ENCODE peak calls at places on chromosomes 6 and 20, in six cellular contexts. One of them, this sample, is unnamed.

GRCh38 chr6:14228571-14228970 is 111.0 kb downstream of the CD83 start:
- DNase-seq in H1: no peak
- DNase-seq in GM12892: no peak
- DNase-seq in GM12878: no peak
- DNase-seq in HepG2: no peak
- DNase-seq in K562: no peak
- DNase-seq in this sample: no peak

GRCh38 chr6:154506108-154506507 is 4.4 kb downstream of the CNKSR3 start:
- DNase-seq in H1: no peak
- DNase-seq in GM12892: no peak
- DNase-seq in GM12878: no peak
- DNase-seq in HepG2: no peak
- DNase-seq in K562: no peak
- DNase-seq in this sample: no peak

GRCh38 chr6:43876602-43877001 is 106.6 kb downstream of the VEGFA start:
- DNase-seq in H1: no peak
- DNase-seq in GM12892: no peak
- DNase-seq in GM12878: no peak
- DNase-seq in HepG2: no peak
- DNase-seq in K562: no peak
- DNase-seq in this sample: no peak

GRCh38 chr6:53579338-53579737 is 34.4 kb upstream of the GCLC start:
- DNase-seq in H1: no peak
- DNase-seq in GM12892: no peak
- DNase-seq in GM12878: no peak
- DNase-seq in HepG2: no peak
- DNase-seq in K562: no peak
- DNase-seq in this sample: no peak

GRCh38 chr6:32220021-32220420 is 3.8 kb downstream of the NOTCH4 start:
- DNase-seq in H1: no peak
- DNase-seq in GM12892: no peak
- DNase-seq in GM12878: no peak
- DNase-seq in HepG2: no peak
- DNase-seq in K562: no peak
- DNase-seq in this sample: no peak

GRCh38 chr6:50714487-50715379 is 1.4 kb downstream of the TFAP2D start:
- DNase-seq in H1: peak; percentile 82
- DNase-seq in GM12892: no peak
- DNase-seq in GM12878: no peak
- DNase-seq in HepG2: no peak
- DNase-seq in K562: no peak
- DNase-seq in this sample: no peak

GRCh38 chr6:144159231-144159630 is 8.9 kb downstream of the STX11 start:
- DNase-seq in H1: no peak
- DNase-seq in GM12892: no peak
- DNase-seq in GM12878: no peak
- DNase-seq in HepG2: no peak
- DNase-seq in K562: no peak
- DNase-seq in this sample: no peak

GRCh38 chr6:83853968-83854501 is 875 bp downstream of the RIPPLY2 start:
- DNase-seq in H1: peak; percentile 75
- DNase-seq in GM12892: no peak
- DNase-seq in GM12878: no peak
- DNase-seq in HepG2: no peak
- DNase-seq in K562: no peak
- DNase-seq in this sample: no peak

GRCh38 chr6:144543006-144543871 is 258.1 kb downstream of the UTRN start:
- DNase-seq in H1: no peak
- DNase-seq in GM12892: no peak
- DNase-seq in GM12878: no peak
- DNase-seq in HepG2: no peak
- DNase-seq in K562: no peak
- DNase-seq in this sample: no peak

GRCh38 chr20:18989736-18990474 is 176.3 kb downstream of the SCP2D1 start:
- DNase-seq in H1: no peak
- DNase-seq in GM12892: no peak
- DNase-seq in GM12878: no peak
- DNase-seq in HepG2: no peak
- DNase-seq in K562: no peak
- DNase-seq in this sample: no peak

GRCh38 chr6:159416891-159417540 is 247.8 kb downstream of the FNDC1 start:
- DNase-seq in H1: no peak
- DNase-seq in GM12892: no peak
- DNase-seq in GM12878: no peak
- DNase-seq in HepG2: no peak
- DNase-seq in K562: no peak
- DNase-seq in this sample: no peak

GRCh38 chr6:53829698-53830221 is 35.0 kb downstream of the LRRC1 start:
- DNase-seq in H1: no peak
- DNase-seq in GM12892: no peak
- DNase-seq in GM12878: no peak
- DNase-seq in HepG2: peak; percentile 63
- DNase-seq in K562: no peak
- DNase-seq in this sample: no peak

GRCh38 chr20:6884114-6884513 is 116.6 kb downstream of the BMP2 start:
- DNase-seq in H1: no peak
- DNase-seq in GM12892: no peak
- DNase-seq in GM12878: no peak
- DNase-seq in HepG2: no peak
- DNase-seq in K562: no peak
- DNase-seq in this sample: no peak

GRCh38 chr6:164663634-164664033 is 645.8 kb downstream of the C6orf118 start:
- DNase-seq in H1: no peak
- DNase-seq in GM12892: no peak
- DNase-seq in GM12878: no peak
- DNase-seq in HepG2: no peak
- DNase-seq in K562: no peak
- DNase-seq in this sample: no peak

GRCh38 chr6:139081485-139081884 is 52.9 kb downstream of the ABRACL start:
- DNase-seq in H1: no peak
- DNase-seq in GM12892: no peak
- DNase-seq in GM12878: no peak
- DNase-seq in HepG2: no peak
- DNase-seq in K562: no peak
- DNase-seq in this sample: no peak

GRCh38 chr6:53765270-53765669 is 29.5 kb upstream of the LRRC1 start:
- DNase-seq in H1: no peak
- DNase-seq in GM12892: no peak
- DNase-seq in GM12878: no peak
- DNase-seq in HepG2: no peak
- DNase-seq in K562: no peak
- DNase-seq in this sample: no peak

GRCh38 chr6:83853178-83853967 is at the start of gene RIPPLY2:
- DNase-seq in H1: peak; percentile 79
- DNase-seq in GM12892: peak; percentile 7
- DNase-seq in GM12878: no peak
- DNase-seq in HepG2: no peak
- DNase-seq in K562: no peak
- DNase-seq in this sample: no peak

GRCh38 chr6:113148576-113148975 is 708.6 kb upstream of the MARCKS start:
- DNase-seq in H1: no peak
- DNase-seq in GM12892: no peak
- DNase-seq in GM12878: no peak
- DNase-seq in HepG2: no peak
- DNase-seq in K562: no peak
- DNase-seq in this sample: no peak
- TF ChIP-seq POLR2A in H1: no peak
- TF ChIP-seq POLR2A in GM12892: no peak
- TF ChIP-seq POLR2A in GM12878: no peak
- TF ChIP-seq POLR2A in HepG2: no peak
- TF ChIP-seq POLR2A in K562: no peak
- TF ChIP-seq POLR2A in this sample: no peak

GRCh38 chr20:57317789-57318371 is 11.7 kb upstream of the SPO11 start:
- DNase-seq in H1: no peak
- DNase-seq in GM12892: no peak
- DNase-seq in GM12878: no peak
- DNase-seq in HepG2: no peak
- DNase-seq in K562: no peak
- DNase-seq in this sample: no peak

GRCh38 chr20:57317316-57317788 is 12.3 kb upstream of the SPO11 start:
- DNase-seq in H1: no peak
- DNase-seq in GM12892: no peak
- DNase-seq in GM12878: no peak
- DNase-seq in HepG2: no peak
- DNase-seq in K562: no peak
- DNase-seq in this sample: no peak

GRCh38 chr20:57315964-57316480 is 13.6 kb upstream of the SPO11 start:
- DNase-seq in H1: no peak
- DNase-seq in GM12892: no peak
- DNase-seq in GM12878: no peak
- DNase-seq in HepG2: no peak
- DNase-seq in K562: no peak
- DNase-seq in this sample: no peak

GRCh38 chr20:57315083-57315963 is 14.3 kb upstream of the SPO11 start:
- DNase-seq in H1: no peak
- DNase-seq in GM12892: no peak
- DNase-seq in GM12878: no peak
- DNase-seq in HepG2: no peak
- DNase-seq in K562: no peak
- DNase-seq in this sample: no peak

GRCh38 chr20:57316795-57317201 is 12.8 kb upstream of the SPO11 start:
- DNase-seq in H1: no peak
- DNase-seq in GM12892: no peak
- DNase-seq in GM12878: no peak
- DNase-seq in HepG2: no peak
- DNase-seq in K562: no peak
- DNase-seq in this sample: no peak
- TF ChIP-seq TAF1 in H1: no peak
- TF ChIP-seq TAF1 in GM12892: no peak
- TF ChIP-seq TAF1 in GM12878: no peak
- TF ChIP-seq TAF1 in HepG2: no peak
- TF ChIP-seq TAF1 in K562: no peak
- TF ChIP-seq TAF1 in this sample: no peak

GRCh38 chr20:49285813-49286494 is 8.1 kb upstream of the ZNFX1 start:
- DNase-seq in H1: no peak
- DNase-seq in GM12892: no peak
- DNase-seq in GM12878: no peak
- DNase-seq in HepG2: no peak
- DNase-seq in K562: no peak
- DNase-seq in this sample: no peak
- TF ChIP-seq POLR2A in H1: peak; percentile 73
- TF ChIP-seq POLR2A in GM12892: peak; percentile 55
- TF ChIP-seq POLR2A in GM12878: peak; percentile 15
- TF ChIP-seq POLR2A in HepG2: peak; percentile 76
- TF ChIP-seq POLR2A in K562: peak; percentile 22
- TF ChIP-seq POLR2A in this sample: peak; percentile 57

GRCh38 chr6:108518714-108519576 is 41.8 kb upstream of the FOXO3 start:
- DNase-seq in H1: no peak
- DNase-seq in GM12892: no peak
- DNase-seq in GM12878: no peak
- DNase-seq in HepG2: peak; percentile 24
- DNase-seq in K562: no peak
- DNase-seq in this sample: no peak
- TF ChIP-seq TAF1 in H1: no peak
- TF ChIP-seq TAF1 in GM12892: no peak
- TF ChIP-seq TAF1 in GM12878: no peak
- TF ChIP-seq TAF1 in HepG2: no peak
- TF ChIP-seq TAF1 in K562: no peak
- TF ChIP-seq TAF1 in this sample: no peak

DNA sequence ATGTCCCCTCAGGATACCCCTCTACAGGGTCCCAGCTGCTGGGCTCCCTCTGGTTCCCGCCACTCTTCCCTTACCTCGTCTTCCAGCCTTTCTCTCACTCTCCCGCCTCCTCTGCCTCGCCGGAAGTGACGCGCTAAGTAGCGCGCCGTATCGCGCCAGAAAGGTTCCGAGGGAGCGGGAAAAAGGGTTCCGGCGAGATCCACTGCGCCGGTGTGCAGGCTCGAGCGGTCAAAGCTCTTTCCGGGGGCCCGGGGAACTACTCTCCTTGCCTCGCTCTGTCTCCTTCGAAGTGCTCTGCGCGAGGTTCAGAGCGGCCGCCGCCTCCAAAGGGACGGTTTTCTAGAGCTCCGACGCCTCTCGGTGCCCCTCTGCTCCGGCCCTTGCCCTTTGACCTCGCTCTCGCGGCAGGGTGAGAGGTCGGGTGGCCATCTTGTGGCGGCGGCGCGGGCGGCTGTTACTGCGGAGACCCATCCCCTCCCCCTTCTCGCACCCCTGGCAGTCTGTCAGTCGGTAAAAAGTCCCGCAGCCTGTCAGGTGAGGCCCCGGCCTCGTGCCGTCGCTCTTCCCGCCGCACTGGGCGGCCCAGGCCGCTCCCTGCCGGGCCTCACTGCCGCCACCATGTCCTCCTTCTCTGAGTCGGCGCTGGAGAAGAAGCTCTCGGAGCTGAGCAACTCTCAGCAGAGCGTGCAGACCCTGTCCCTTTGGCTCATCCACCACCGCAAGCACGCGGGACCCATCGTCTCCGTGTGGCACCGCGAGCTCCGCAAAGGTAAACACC is at the start of the genes RPRD1B and TTI1:
- DNase-seq in H1: peak; percentile 91
- DNase-seq in GM12892: peak; percentile 78
- DNase-seq in GM12878: peak; percentile 65
- DNase-seq in HepG2: peak; percentile 95
- DNase-seq in K562: peak; percentile 83
- DNase-seq in this sample: peak; percentile 83
- TF ChIP-seq POLR2A in H1: peak; percentile 97
- TF ChIP-seq POLR2A in GM12892: peak; percentile 85
- TF ChIP-seq POLR2A in GM12878: peak; percentile 87
- TF ChIP-seq POLR2A in HepG2: peak; percentile 96
- TF ChIP-seq POLR2A in K562: peak; percentile 89
- TF ChIP-seq POLR2A in this sample: peak; percentile 77

DNA sequence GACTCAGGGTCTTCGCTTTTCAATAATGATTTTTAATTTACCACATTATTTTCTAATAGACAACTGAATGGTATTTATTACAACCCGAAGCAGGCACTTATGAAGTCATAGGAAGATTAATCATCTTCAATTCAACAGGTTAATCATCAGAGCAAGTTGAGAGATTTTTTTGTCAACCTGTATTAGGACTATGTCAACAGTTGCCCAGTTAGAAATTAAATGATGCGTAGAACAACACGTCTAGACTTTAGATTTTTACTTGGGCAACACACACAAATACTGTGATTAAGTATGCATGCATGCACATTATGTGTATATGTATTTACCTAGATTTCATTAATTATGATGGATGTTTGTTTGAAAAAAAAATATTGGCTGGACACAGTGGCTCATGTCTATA is 4.3 kb downstream of the ILRUN start:
- DNase-seq in H1: no peak
- DNase-seq in GM12892: no peak
- DNase-seq in GM12878: no peak
- DNase-seq in HepG2: no peak
- DNase-seq in K562: no peak
- DNase-seq in this sample: no peak
- TF ChIP-seq TAF1 in H1: no peak
- TF ChIP-seq TAF1 in GM12892: no peak
- TF ChIP-seq TAF1 in GM12878: no peak
- TF ChIP-seq TAF1 in HepG2: no peak
- TF ChIP-seq TAF1 in K562: no peak
- TF ChIP-seq TAF1 in this sample: no peak

GRCh38 chr6:100116409-100117194 is 122.6 kb upstream of the MCHR2 start:
- DNase-seq in H1: peak; percentile 56
- DNase-seq in GM12892: no peak
- DNase-seq in GM12878: no peak
- DNase-seq in HepG2: peak; percentile 43
- DNase-seq in K562: peak; percentile 29
- DNase-seq in this sample: no peak
- TF ChIP-seq POLR2A in H1: no peak
- TF ChIP-seq POLR2A in GM12892: no peak
- TF ChIP-seq POLR2A in GM12878: no peak
- TF ChIP-seq POLR2A in HepG2: no peak
- TF ChIP-seq POLR2A in K562: no peak
- TF ChIP-seq POLR2A in this sample: no peak

This sample was measured in GM12891.